ENCODE peak calls at places on chromosomes 12 and 14, in five cellular contexts. Z is breast epithelium, I is GM12878, M is ovary, R is right lobe of liver. Q is an unnamed sample.

GRCh38 chr14:50062438-50063039 is 53.8 kb downstream of the VCPKMT start:
- DNase-seq in I (peak), R (no peak), M (no peak), Z (no peak), Q (no peak)

GRCh38 chr14:106518054-106518943 is 991.9 kb downstream of the TMEM121 start:
- DNase-seq in Z (no peak), I (no peak), R (no peak), M (no peak), Q (peak)

GRCh38 chr14:60756847-60757246 is 22.3 kb downstream of the MNAT1 start:
- DNase-seq in M (no peak), Z (no peak), I (no peak), R (no peak), Q (no peak)

GRCh38 chr12:96197503-96198272 is 3.5 kb downstream of the ELK3 start:
- DNase-seq in R (no peak), M (no peak), Z (no peak), I (no peak), Q (no peak)

GRCh38 chr12:105485321-105485910 is 154.9 kb downstream of the C12orf75 start:
- DNase-seq in I (no peak), R (peak), Z (no peak), M (peak), Q (no peak)

GRCh38 chr12:68350753-68351152 is 18.6 kb upstream of the MDM1 start:
- DNase-seq in M (no peak), R (no peak), I (no peak), Z (no peak), Q (no peak)

GRCh38 chr14:49492151-49492550 is 94.0 kb downstream of the RPS29 start:
- DNase-seq in M (no peak), I (no peak), R (no peak), Z (no peak), Q (no peak)

GRCh38 chr12:103799504-103800251 is 41.4 kb downstream of the NT5DC3 start:
- DNase-seq in R (no peak), Z (no peak), M (peak), I (no peak), Q (no peak)

GRCh38 chr14:76760331-76761197 is 704 bp upstream of the VASH1 start:
- DNase-seq in R (no peak), I (no peak), Z (no peak), M (no peak), Q (no peak)

GRCh38 chr14:24851837-24852236 is 198.1 kb downstream of the STXBP6 start:
- DNase-seq in Z (no peak), R (no peak), M (no peak), I (no peak), Q (no peak)

GRCh38 chr14:80324649-80325048 is 113.3 kb upstream of the DIO2 start:
- DNase-seq in Z (no peak), R (no peak), I (no peak), M (no peak), Q (no peak)

GRCh38 chr14:54322668-54323380 is 74.0 kb upstream of the CDKN3 start:
- DNase-seq in R (no peak), M (no peak), Z (no peak), I (no peak), Q (no peak)

GRCh38 chr14:20866963-20867362 is 24.2 kb upstream of the RNASE3 start:
- DNase-seq in Z (no peak), I (no peak), R (no peak), M (no peak), Q (no peak)

GRCh38 chr14:75984674-75985073 is 889 bp upstream of the IFT43 start:
- DNase-seq in R (no peak), Z (no peak), M (no peak), I (no peak), Q (no peak)

GRCh38 chr14:88546621-88547385 is 8.0 kb downstream of the PTPN21 start:
- DNase-seq in I (no peak), M (no peak), Z (no peak), R (no peak), Q (no peak)

GRCh38 chr12:125871811-125872594 is 806.8 kb downstream of the AACS start:
- DNase-seq in Z (no peak), R (no peak), I (no peak), M (no peak), Q (no peak)

GRCh38 chr14:100144996-100145646 is 14.3 kb downstream of the DEGS2 start:
- DNase-seq in Z (no peak), I (no peak), R (no peak), M (no peak), Q (no peak)

GRCh38 chr12:124387510-124387855 is 92.6 kb downstream of the RFLNA start:
- DNase-seq in I (no peak), Z (no peak), M (no peak), R (peak), Q (no peak)

GRCh38 chr14:66404051-66404450 is 82.1 kb upstream of the CCDC196 start:
- DNase-seq in Z (no peak), I (no peak), M (no peak), R (no peak), Q (no peak)

GRCh38 chr14:36424478-36425102 is 95.4 kb downstream of the NKX2-1 start:
- DNase-seq in R (no peak), Z (no peak), I (no peak), M (no peak), Q (no peak)

GRCh38 chr12:17304503-17305347 is 698.8 kb upstream of the LMO3 start:
- DNase-seq in R (no peak), M (no peak), I (no peak), Z (no peak), Q (no peak)

GRCh38 chr12:62917939-62918338 is 17.0 kb downstream of the PPM1H start:
- DNase-seq in Z (no peak), R (no peak), M (no peak), I (no peak), Q (no peak)

GRCh38 chr12:98803468-98804209 is 158.5 kb downstream of the APAF1 start:
- DNase-seq in Z (no peak), R (no peak), M (no peak), I (no peak), Q (no peak)

GRCh38 chr12:104698871-104699270 is 242.1 kb downstream of the CHST11 start:
- DNase-seq in I (no peak), Z (no peak), M (no peak), R (no peak), Q (no peak)

GRCh38 chr12:26338574-26339572 is 143.5 kb downstream of the SSPN start:
- DNase-seq in Z (no peak), I (no peak), R (no peak), M (no peak), Q (no peak)

GRCh38 chr12:54749191-54749818 is 101.1 kb upstream of the DCD start:
- DNase-seq in I (peak), Z (no peak), M (no peak), R (no peak), Q (no peak)

GRCh38 chr12:81963026-81963425 is 203.9 kb upstream of the PPFIA2 start:
- DNase-seq in R (no peak), M (no peak), Z (no peak), I (no peak), Q (no peak)

GRCh38 chr12:388547-389137 is 478 bp downstream of the KDM5A start:
- DNase-seq in I (no peak), R (peak), Z (no peak), M (no peak), Q (no peak)

GRCh38 chr12:61566183-61566582 is 694.0 kb upstream of the USP15 start:
- DNase-seq in Z (no peak), M (no peak), R (no peak), I (no peak), Q (no peak)

GRCh38 chr12:81257952-81258551 is 180.2 kb downstream of the ACSS3 start:
- DNase-seq in Z (no peak), M (no peak), R (no peak), I (no peak), Q (no peak)

GRCh38 chr12:116066381-116067230 is 210.9 kb downstream of the MED13L start:
- DNase-seq in M (peak), I (no peak), R (peak), Z (no peak), Q (no peak)

GRCh38 chr12:108638141-108638823 is 4.6 kb upstream of the SELPLG start:
- DNase-seq in I (no peak), M (no peak), Z (no peak), R (no peak), Q (no peak)

GRCh38 chr12:127401005-127401404 is 866.0 kb upstream of the TMEM132C start:
- DNase-seq in M (no peak), Z (no peak), I (no peak), R (no peak), Q (no peak)

GRCh38 chr14:24347140-24347539 is 7.3 kb upstream of the RIPK3 start:
- DNase-seq in Z (no peak), M (no peak), R (no peak), I (no peak), Q (no peak)

GRCh38 chr14:81536125-81536771 is 2.6 kb upstream of the SEL1L start:
- DNase-seq in M (no peak), R (no peak), I (no peak), Z (no peak), Q (no peak)
- TF ChIP-seq POLR2A in M (no peak), R (no peak), I (no peak), Z (no peak), Q (no peak)

DNA sequence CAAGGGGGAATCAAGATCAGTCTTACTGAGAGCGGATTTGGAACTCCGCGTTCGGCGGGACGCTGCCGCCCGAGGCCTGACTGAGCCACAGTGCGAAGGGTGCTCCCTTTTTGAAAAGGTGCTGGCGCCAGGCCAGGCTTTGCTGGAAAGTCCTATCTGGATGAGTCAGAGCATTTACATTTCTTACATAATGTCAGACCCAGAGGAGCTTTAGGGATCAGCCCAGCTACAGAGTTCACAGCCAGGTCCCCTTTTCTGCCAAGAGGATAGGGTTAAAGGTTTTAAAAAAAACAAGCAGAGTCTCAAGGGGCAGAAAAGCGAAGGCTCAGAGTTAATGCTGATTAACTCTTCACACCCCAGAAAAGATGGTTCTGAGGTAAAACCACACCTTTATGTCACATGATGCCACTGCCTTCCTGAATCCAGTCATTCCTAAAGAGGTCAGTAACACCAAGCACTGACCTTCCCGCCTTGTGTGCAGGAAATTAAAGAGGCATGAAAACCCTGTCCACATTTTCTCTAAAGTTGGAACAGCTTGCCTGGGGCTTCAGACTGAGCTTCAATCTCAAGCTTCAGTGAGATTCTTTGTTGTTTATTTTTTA is 11.7 kb upstream of the FBXL14 start:
- DNase-seq in R (peak), Z (peak), I (peak), M (peak), Q (no peak)
- TF ChIP-seq POLR2A in R (peak), Z (no peak), I (peak), M (peak), Q (peak)

GRCh38 chr12:6375269-6376078 is at the start of gene SCNN1A:
- DNase-seq in I (no peak), M (peak), R (no peak), Z (peak), Q (no peak)
- TF ChIP-seq POLR2A in I (no peak), M (no peak), R (no peak), Z (peak), Q (no peak)

DNA sequence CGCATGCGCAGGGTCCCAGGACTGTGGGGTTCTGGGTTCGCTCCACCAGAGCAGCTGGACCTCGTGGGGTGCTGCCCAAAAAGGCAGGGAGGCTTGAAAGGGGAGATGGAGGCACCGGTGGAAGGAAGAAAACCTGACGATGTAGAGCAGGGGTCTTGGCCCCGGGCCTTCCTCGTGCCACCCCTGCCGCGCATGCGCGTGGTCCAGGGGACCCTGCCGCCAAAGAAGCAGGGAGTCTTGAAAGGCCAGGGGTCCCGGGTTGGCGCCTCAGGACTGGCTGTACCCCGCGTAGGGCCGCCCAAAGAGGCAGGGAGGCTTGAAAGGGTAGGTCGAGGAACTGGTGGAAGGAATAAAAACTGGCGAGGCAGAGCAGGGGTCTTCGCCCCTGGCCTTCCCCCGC is 321.0 kb downstream of the ALG10 start:
- DNase-seq in Z (no peak), R (no peak), I (no peak), M (no peak), Q (no peak)
- TF ChIP-seq POLR2A in Z (no peak), R (no peak), I (no peak), M (no peak), Q (no peak)

GRCh38 chr12:9895215-9895971 is 14.1 kb downstream of the KLRF2 start:
- DNase-seq in R (no peak), M (no peak), I (no peak), Z (no peak), Q (no peak)
- TF ChIP-seq POLR2A in R (no peak), M (no peak), I (no peak), Z (no peak), Q (no peak)

DNA sequence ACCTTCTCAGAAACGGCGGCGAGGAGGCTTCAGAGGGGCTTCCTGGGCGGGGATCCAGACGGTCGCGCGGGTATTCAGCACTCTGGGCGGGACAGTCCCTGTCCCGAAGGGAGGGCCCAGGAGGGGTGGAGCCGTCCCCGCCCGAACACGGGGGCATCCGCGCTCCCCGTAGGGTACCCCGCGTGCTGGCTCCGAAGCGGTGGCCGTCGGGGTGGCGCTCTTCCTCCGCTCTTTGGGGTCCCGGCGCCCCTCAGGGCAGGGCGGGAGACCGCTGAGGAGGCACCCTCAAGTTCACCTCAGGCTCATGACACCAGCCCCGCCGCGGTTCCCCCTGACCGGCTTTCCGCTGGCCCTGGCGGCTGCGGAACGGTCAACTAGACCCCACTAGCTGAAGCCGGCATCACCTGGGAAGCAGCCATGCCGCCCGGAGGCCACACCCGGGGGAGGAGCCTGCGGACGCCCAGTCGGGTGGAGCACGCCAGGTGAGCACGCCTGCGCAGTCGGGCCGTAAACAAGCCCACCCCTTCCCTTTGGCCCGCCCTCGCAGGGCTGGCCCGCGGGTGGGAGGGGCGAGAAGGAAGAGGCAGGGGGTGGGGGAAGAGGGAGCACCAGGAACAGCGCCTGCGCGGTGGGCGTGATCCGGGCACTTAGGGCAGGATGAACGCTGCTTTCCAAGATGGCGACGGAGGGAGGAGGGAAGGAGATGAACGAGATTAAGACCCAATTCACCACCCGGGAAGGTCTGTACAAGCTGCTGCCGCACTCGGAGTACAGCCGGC is at the start of gene WDR20:
- DNase-seq in Z (peak), I (peak), R (peak), M (peak), Q (peak)
- TF ChIP-seq POLR2A in Z (peak), I (peak), R (peak), M (peak), Q (peak)

DNA sequence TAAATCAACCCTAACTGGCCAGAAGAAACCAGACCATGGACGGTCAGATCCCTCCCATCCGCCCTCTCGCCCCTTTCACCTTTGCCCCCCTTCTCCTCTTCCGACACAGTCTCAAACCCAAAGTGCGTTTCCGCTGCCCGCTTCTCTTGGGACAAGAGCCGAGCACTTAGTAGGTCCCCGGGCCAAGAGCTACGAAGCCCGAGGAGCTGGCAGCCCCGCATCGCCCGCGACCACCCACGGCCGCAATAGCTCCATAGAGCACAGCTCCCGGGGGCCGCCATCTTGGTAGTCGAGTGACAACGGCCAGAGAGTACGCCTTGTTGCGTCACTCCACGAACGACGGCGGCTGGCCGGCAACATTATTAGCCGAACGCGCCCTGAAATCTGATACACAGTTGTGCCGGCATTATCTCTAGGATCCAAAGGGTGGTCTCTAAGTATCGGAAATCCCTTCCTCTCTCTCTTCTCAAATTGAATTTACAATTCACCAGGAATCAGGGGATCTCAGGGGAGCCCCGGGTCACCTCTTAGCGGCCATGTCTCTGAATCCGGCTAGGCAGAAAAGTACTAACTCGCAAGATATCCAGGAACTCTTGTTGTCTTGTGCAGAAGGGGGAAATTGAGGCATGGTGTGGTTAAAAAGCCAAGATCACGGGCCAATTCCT is at the start of gene COQ5:
- DNase-seq in M (peak), I (no peak), Z (peak), R (peak), Q (peak)
- TF ChIP-seq POLR2A in M (peak), I (peak), Z (peak), R (peak), Q (peak)

GRCh38 chr14:105480807-105481801 is 5.6 kb upstream of the CRIP1 start:
- DNase-seq in M (peak), R (peak), I (no peak), Z (peak), Q (peak)
- TF ChIP-seq POLR2A in M (peak), R (no peak), I (no peak), Z (no peak), Q (no peak)